ENCODE peak calls at places on chromosomes 7 and 10, in four cellular contexts. C, A, W and L are unnamed samples.

GRCh38 chr7:80870806-80871205 is 48.0 kb downstream of the SEMA3C start:
- DNase-seq in W (no peak), C (no peak), A (no peak), L (no peak)

GRCh38 chr7:29005829-29006228 is 47.7 kb upstream of the TRIL start:
- DNase-seq in C (peak; percentile 13), A (no peak), W (no peak), L (no peak)

GRCh38 chr10:113997428-113997827 is 46.2 kb upstream of the ADRB1 start:
- DNase-seq in A (no peak), W (no peak), C (no peak), L (no peak)

GRCh38 chr7:25636168-25636567 is 407.9 kb upstream of the NPVF start:
- DNase-seq in W (no peak), A (no peak), C (no peak), L (no peak)

GRCh38 chr10:90089724-90090123 is 388.3 kb downstream of the KIF20B start:
- DNase-seq in A (no peak), C (no peak), W (no peak), L (no peak)

GRCh38 chr7:88771417-88771816 is 11.9 kb downstream of the ZNF804B start:
- DNase-seq in W (no peak), A (no peak), C (no peak), L (no peak)

GRCh38 chr7:134031835-134032617 is 95.1 kb upstream of the LRGUK start:
- DNase-seq in C (peak; percentile 4), A (no peak), W (no peak), L (no peak)

GRCh38 chr7:145700488-145700887 is 416.1 kb upstream of the CNTNAP2 start:
- DNase-seq in C (no peak), W (no peak), A (no peak), L (no peak)

GRCh38 chr7:105708681-105709080 is 127.4 kb upstream of the EFCAB10 start:
- DNase-seq in C (no peak), W (no peak), A (no peak), L (no peak)

GRCh38 chr7:2645274-2645868 is 13.6 kb downstream of the TTYH3 start:
- DNase-seq in C (no peak), A (no peak), W (no peak), L (no peak)

GRCh38 chr7:151940048-151940845 is 16.0 kb upstream of the GALNTL5 start:
- DNase-seq in C (peak; percentile 62), W (no peak), A (no peak), L (no peak)

GRCh38 chr10:78980354-78980753 is 88.4 kb upstream of the ZMIZ1 start:
- DNase-seq in C (no peak), W (no peak), A (no peak), L (no peak)

DNA sequence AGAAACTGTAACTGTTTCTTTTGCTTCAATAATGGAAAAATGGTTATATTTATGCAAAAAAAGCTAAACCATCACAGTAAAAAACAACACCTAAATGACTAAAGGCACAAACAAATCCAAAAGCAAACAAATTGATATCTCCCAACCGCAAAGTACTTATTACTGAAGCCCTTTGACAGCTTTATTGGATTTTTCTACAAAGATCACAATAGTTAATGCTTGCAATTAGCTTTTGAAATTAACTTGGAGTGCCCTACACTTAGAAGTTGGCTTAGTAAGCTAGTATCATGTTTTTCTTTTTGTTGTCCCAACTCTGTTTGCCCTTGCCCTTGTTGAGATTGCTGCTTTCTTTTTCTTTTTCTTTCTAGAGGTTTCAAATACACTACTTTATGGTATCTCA is 257.5 kb downstream of the INHBA start:
- DNase-seq in W (no peak), C (no peak), A (no peak), L (no peak)
- TF ChIP-seq CHD1 in W (no peak), C (no peak), A (no peak), L (no peak)

GRCh38 chr7:114087674-114088539 is 169.1 kb upstream of the PPP1R3A start:
- DNase-seq in A (no peak), C (no peak), W (no peak), L (peak; percentile 63)

GRCh38 chr7:114085313-114085591 is 166.4 kb upstream of the PPP1R3A start:
- DNase-seq in C (no peak), W (no peak), A (no peak), L (no peak)

GRCh38 chr7:114085592-114086490 is 167.0 kb upstream of the PPP1R3A start:
- DNase-seq in C (peak; percentile 61), A (no peak), W (no peak), L (peak; percentile 74)

GRCh38 chr7:114086906-114087651 is 168.3 kb upstream of the PPP1R3A start:
- DNase-seq in A (no peak), C (peak; percentile 19), W (no peak), L (peak; percentile 56)

DNA sequence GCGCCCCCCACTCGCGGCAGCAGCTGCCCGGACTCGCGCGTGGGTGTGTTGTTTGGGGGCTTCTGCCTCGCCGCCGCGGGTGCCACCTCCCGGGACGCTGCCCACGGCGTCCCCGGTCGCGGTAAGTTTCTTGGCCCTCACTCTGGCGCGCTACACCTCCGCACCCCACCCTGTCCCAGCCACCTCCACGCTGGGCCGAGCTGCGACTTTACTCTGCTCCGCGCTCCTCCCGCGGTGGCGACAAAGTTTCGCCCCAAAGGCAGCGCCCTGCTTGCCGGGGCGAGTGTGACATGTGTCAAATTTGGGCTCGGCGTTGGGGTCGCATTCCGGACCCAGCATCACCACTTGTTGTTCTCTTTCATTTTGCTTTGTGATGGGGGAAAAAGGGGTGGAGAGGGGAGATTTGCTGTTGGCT is 167.7 kb upstream of the PPP1R3A start:
- DNase-seq in C (no peak), A (no peak), W (no peak), L (peak; percentile 51)
- TF ChIP-seq CHD1 in C (no peak), A (no peak), W (no peak), L (no peak)

DNA sequence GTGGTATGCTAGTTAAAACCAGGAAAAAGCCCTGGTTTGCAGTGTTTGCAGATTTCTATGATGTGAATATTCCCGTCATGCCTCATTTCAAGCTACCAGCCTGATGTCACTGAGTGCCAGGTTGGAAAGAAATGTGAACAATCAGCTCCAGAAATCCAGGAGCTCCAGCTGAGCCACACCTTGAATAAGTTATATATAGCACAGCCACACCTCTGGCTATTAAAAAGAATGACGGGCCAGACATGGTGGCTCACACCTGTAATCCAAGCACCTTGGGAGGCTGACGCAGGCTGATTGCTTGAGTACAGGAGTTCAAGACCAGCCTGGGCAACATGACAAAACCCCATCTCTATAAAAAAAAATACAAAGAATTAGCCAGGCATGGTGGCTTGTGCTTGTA is 18.7 kb upstream of the SLF2 start:
- DNase-seq in W (no peak), C (no peak), A (no peak), L (peak; percentile 16)
- TF ChIP-seq CHD1 in W (no peak), C (no peak), A (no peak), L (no peak)

DNA sequence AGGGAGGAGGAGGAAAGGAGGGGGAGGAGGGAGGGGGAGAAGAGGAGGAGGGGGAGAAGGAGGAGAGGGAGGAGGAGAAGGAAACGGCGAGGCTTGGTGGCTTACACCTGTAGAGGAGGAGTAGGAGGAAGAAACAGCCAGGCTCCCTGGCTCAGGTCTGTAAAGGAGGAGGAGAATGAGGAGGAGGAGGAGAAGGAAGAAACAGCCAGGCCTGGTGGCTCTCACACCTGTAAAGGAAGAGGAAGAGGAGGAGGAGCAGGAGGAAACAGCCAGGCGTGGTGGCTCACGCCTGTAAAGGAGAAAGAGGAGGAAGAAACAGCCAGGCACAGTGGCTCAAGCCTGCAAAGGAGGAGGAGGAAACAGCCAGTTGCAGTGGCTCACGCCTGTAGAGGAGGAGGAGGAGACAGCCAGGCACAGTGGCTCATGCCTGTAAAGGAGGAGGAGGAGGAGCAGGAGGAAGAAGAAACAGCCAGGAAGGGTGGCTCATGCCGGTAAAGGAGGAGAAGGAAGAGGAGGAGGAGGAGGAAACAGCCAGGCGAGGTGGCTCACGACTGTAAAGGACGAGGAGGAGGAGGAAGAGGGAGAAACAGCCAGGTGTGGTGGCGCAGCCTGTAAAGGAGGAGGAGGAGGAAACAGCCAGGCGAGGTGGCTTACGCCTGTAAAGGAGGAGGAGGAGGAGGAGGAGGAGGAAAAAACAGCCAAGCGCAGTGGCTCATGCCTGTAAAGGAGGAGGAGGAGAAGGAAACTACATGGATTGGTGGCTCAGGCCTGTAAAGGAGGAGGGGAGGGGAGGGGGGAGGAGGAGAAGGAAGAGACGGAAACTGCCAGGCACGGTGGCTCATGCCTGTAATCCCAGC is 14.9 kb upstream of the CRCP start:
- DNase-seq in A (no peak), W (peak; percentile 94), C (peak; percentile 89), L (peak; percentile 51)
- TF ChIP-seq CHD1 in A (no peak), W (no peak), C (no peak), L (no peak)

GRCh38 chr7:132404261-132404660 is 172.0 kb downstream of the PLXNA4 start:
- DNase-seq in C (no peak), A (no peak), W (no peak), L (no peak)
- TF ChIP-seq CHD1 in C (no peak), A (no peak), W (no peak), L (no peak)

DNA sequence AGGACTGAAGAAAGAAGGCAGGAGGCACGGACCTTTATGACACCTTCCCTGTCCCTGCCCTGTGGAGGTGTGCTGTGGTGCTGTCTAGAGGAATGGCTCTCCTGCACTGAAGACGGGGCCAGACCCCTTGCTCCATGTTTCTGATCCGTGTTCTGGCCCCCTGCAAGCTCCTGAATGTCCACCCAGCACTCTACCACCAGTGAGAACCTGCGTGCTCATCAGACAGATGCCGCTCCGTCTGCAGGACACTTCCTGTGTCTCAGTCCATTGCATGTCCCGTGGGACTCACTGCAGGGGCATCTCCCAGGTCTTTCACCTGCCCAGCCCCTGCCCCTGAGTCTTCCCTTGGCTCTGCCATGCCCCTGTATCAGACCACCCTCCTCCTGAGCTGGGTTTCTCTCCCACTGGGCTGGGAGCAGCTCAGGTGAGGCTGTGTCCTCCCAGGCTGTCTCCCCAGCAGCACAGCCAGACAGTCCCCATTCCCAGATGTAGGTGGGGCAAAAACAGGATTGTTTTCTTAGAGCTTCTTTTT is 278.3 kb upstream of the ZNF32 start:
- DNase-seq in A (no peak), W (no peak), C (no peak), L (no peak)
- TF ChIP-seq CHD1 in A (no peak), W (no peak), C (no peak), L (no peak)

DNA sequence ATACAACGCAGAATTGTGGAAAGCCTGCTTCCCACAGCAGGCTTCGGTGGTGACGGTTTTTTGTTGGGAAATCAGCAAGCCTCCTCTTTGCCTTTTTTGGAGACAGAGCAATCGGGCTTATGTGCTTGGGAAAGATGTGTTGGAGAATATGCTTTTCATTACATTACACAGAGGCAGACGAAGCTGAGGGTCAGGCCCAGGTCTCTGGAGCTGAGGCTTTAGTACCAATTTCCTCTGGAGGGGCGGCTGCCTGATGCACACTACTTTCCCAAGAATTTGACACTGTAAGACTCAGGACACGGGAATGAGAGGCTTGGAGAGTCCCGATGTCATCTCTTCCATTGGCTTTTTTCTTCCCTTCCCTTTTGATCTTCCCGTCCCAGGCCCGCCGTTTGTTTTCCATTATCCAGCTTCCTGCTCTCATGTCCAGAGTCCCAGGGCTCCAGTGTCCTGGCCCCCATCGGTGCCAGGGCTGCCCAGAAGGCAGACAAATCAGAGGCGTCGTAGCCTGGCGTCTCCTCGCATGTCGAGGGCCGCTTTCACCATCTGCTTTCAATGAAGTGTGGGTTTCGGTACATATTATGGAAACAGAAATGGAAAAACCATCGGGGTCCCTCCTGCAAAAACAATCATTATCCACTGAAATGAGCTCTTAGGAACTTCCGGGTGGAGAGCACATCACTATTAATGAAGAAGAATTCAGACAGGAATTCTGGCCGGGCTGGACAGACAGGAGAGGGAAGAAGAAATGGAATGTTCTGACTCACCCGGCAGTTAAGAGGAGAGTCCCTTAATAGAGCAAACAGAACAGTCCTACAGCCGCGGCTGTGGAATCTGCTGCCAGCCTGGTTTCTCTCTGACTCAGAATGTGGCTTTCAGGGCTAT is 123.0 kb upstream of the JCAD start:
- DNase-seq in C (peak; percentile 90), A (no peak), W (no peak), L (no peak)
- TF ChIP-seq CHD1 in C (no peak), A (no peak), W (no peak), L (no peak)